ENCODE peak calls at places on chromosomes 2 and 18, in six cellular contexts. One of them, this sample, is unnamed. For H3K27me3, the result is how much of the 10 kb centered on the place peaks cover.

GRCh38 chr2:33219850-33220275 is 256.6 kb upstream of the RASGRP3 start:
- DNase-seq in kidney epithelial cell: no peak
- DNase-seq in left ventricle myocardium inferior: no peak
- DNase-seq in neuronal stem cell: no peak
- DNase-seq in right atrium auricular region: no peak
- DNase-seq in transverse colon: no peak
- DNase-seq in this sample: peak

GRCh38 chr2:27308359-27308875 is at the start of gene UCN:
- DNase-seq in kidney epithelial cell: no peak
- DNase-seq in left ventricle myocardium inferior: no peak
- DNase-seq in neuronal stem cell: peak
- DNase-seq in right atrium auricular region: no peak
- DNase-seq in transverse colon: no peak
- DNase-seq in this sample: peak

GRCh38 chr2:57881998-57882884 is 164.4 kb upstream of the VRK2 start:
- DNase-seq in kidney epithelial cell: peak
- DNase-seq in left ventricle myocardium inferior: no peak
- DNase-seq in neuronal stem cell: no peak
- DNase-seq in right atrium auricular region: no peak
- DNase-seq in transverse colon: peak
- DNase-seq in this sample: peak

GRCh38 chr18:1011342-1011741 is 106.7 kb downstream of the ADCYAP1 start:
- DNase-seq in kidney epithelial cell: no peak
- DNase-seq in left ventricle myocardium inferior: no peak
- DNase-seq in neuronal stem cell: no peak
- DNase-seq in right atrium auricular region: no peak
- DNase-seq in transverse colon: no peak
- DNase-seq in this sample: no peak

GRCh38 chr2:103161456-103162289 is 399.8 kb downstream of the TMEM182 start:
- DNase-seq in kidney epithelial cell: peak
- DNase-seq in left ventricle myocardium inferior: no peak
- DNase-seq in neuronal stem cell: peak
- DNase-seq in right atrium auricular region: peak
- DNase-seq in transverse colon: no peak
- DNase-seq in this sample: peak

GRCh38 chr2:231745303-231746038 is 35.6 kb downstream of the PDE6D start:
- DNase-seq in kidney epithelial cell: no peak
- DNase-seq in left ventricle myocardium inferior: no peak
- DNase-seq in neuronal stem cell: peak
- DNase-seq in right atrium auricular region: no peak
- DNase-seq in transverse colon: no peak
- DNase-seq in this sample: no peak

GRCh38 chr2:223104336-223104735 is 52.3 kb downstream of the KCNE4 start:
- DNase-seq in kidney epithelial cell: no peak
- DNase-seq in left ventricle myocardium inferior: no peak
- DNase-seq in neuronal stem cell: no peak
- DNase-seq in right atrium auricular region: no peak
- DNase-seq in transverse colon: no peak
- DNase-seq in this sample: no peak

GRCh38 chr2:20613342-20613916 is 37.5 kb downstream of the HS1BP3 start:
- DNase-seq in kidney epithelial cell: no peak
- DNase-seq in left ventricle myocardium inferior: peak
- DNase-seq in neuronal stem cell: no peak
- DNase-seq in right atrium auricular region: no peak
- DNase-seq in transverse colon: no peak
- DNase-seq in this sample: no peak

GRCh38 chr18:46815661-46816060 is 58.8 kb upstream of the ST8SIA5 start:
- DNase-seq in kidney epithelial cell: no peak
- DNase-seq in left ventricle myocardium inferior: no peak
- DNase-seq in neuronal stem cell: no peak
- DNase-seq in right atrium auricular region: no peak
- DNase-seq in transverse colon: no peak
- DNase-seq in this sample: no peak

GRCh38 chr18:78982186-78982585 is 2.6 kb downstream of the SALL3 start:
- DNase-seq in kidney epithelial cell: no peak
- DNase-seq in left ventricle myocardium inferior: no peak
- DNase-seq in neuronal stem cell: no peak
- DNase-seq in right atrium auricular region: no peak
- DNase-seq in transverse colon: no peak
- DNase-seq in this sample: no peak

GRCh38 chr18:78981652-78981955 is 2.0 kb downstream of the SALL3 start:
- DNase-seq in kidney epithelial cell: no peak
- DNase-seq in left ventricle myocardium inferior: no peak
- DNase-seq in neuronal stem cell: no peak
- DNase-seq in right atrium auricular region: no peak
- DNase-seq in transverse colon: no peak
- DNase-seq in this sample: no peak

GRCh38 chr18:78983530-78983929 is 3.9 kb downstream of the SALL3 start:
- DNase-seq in kidney epithelial cell: no peak
- DNase-seq in left ventricle myocardium inferior: no peak
- DNase-seq in neuronal stem cell: no peak
- DNase-seq in right atrium auricular region: no peak
- DNase-seq in transverse colon: no peak
- DNase-seq in this sample: no peak

GRCh38 chr18:78984941-78985784 is 5.5 kb downstream of the SALL3 start:
- DNase-seq in kidney epithelial cell: no peak
- DNase-seq in left ventricle myocardium inferior: no peak
- DNase-seq in neuronal stem cell: no peak
- DNase-seq in right atrium auricular region: no peak
- DNase-seq in transverse colon: no peak
- DNase-seq in this sample: peak

GRCh38 chr18:78986018-78986481 is 6.4 kb downstream of the SALL3 start:
- DNase-seq in kidney epithelial cell: no peak
- DNase-seq in left ventricle myocardium inferior: no peak
- DNase-seq in neuronal stem cell: no peak
- DNase-seq in right atrium auricular region: no peak
- DNase-seq in transverse colon: no peak
- DNase-seq in this sample: peak
- H3K27me3 ChIP-seq in kidney epithelial cell: under half
- H3K27me3 ChIP-seq in left ventricle myocardium inferior: half or more
- H3K27me3 ChIP-seq in neuronal stem cell: half or more
- H3K27me3 ChIP-seq in right atrium auricular region: under half
- H3K27me3 ChIP-seq in transverse colon: half or more
- H3K27me3 ChIP-seq in this sample: under half

GRCh38 chr2:235803028-235803427 is 309.2 kb downstream of the AGAP1 start:
- DNase-seq in kidney epithelial cell: no peak
- DNase-seq in left ventricle myocardium inferior: no peak
- DNase-seq in neuronal stem cell: no peak
- DNase-seq in right atrium auricular region: no peak
- DNase-seq in transverse colon: no peak
- DNase-seq in this sample: peak
- H3K27me3 ChIP-seq in kidney epithelial cell: under half
- H3K27me3 ChIP-seq in left ventricle myocardium inferior: under half
- H3K27me3 ChIP-seq in neuronal stem cell: under half
- H3K27me3 ChIP-seq in right atrium auricular region: under half
- H3K27me3 ChIP-seq in transverse colon: under half
- H3K27me3 ChIP-seq in this sample: under half

DNA sequence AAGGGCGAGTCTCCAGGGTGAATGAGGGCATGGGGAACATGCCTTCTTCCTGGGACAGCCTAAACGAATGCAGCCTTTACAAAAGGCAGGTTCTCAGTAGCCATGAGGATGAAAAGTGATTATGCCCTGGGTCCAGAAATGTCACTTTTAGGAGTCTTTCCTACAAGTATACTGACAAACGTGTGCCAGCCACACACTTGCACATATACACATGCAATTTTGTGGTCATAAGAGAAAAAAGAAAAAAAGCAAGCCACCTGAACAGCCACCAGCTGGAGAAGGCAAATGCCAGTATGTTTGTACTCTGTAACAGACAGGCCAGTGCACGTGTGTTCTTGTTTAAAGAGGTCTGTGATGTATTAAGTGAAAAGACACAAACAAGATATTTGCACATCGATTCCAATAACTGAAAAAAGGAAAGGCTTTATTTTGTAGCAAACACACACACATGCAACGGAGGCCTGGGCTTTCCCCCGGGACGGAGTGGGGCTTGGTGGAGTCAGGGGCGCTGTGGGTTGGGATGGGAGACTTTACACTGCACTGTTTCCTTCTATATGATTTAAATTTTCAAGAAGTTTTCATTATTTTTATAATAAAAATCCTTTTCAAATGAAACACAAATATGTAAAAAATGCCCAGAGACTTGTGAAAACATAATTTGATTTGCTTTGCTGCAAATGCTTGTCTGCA is 108.4 kb downstream of the FAM210A start:
- DNase-seq in kidney epithelial cell: no peak
- DNase-seq in left ventricle myocardium inferior: no peak
- DNase-seq in neuronal stem cell: no peak
- DNase-seq in right atrium auricular region: peak
- DNase-seq in transverse colon: no peak
- DNase-seq in this sample: no peak
- H3K27me3 ChIP-seq in kidney epithelial cell: under half
- H3K27me3 ChIP-seq in left ventricle myocardium inferior: under half
- H3K27me3 ChIP-seq in neuronal stem cell: under half
- H3K27me3 ChIP-seq in right atrium auricular region: under half
- H3K27me3 ChIP-seq in transverse colon: under half
- H3K27me3 ChIP-seq in this sample: under half

GRCh38 chr2:149205143-149205542 is 125.2 kb upstream of the LYPD6 start:
- DNase-seq in kidney epithelial cell: no peak
- DNase-seq in left ventricle myocardium inferior: no peak
- DNase-seq in neuronal stem cell: no peak
- DNase-seq in right atrium auricular region: no peak
- DNase-seq in transverse colon: no peak
- DNase-seq in this sample: no peak
- H3K27me3 ChIP-seq in kidney epithelial cell: under half
- H3K27me3 ChIP-seq in left ventricle myocardium inferior: under half
- H3K27me3 ChIP-seq in neuronal stem cell: under half
- H3K27me3 ChIP-seq in right atrium auricular region: under half
- H3K27me3 ChIP-seq in transverse colon: under half
- H3K27me3 ChIP-seq in this sample: under half

DNA sequence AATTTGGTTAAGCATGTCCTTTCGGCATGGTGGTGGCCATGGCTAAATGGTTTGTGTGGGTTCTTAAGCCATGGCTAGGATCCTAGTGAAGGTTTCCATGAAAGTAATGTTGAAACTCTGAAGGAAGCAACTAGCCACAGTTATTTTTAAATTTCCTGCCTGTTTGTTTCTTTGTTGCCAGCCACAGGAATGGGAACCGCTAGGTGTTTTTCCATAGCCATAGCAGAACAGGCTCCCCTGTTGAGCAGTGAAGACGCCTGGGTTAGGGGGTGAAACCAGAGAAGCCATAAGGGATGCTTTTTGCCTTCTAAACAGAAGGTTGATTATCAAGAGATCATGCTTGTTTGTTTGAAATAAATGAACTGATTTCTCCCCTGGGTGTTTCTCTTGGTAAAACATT is 60.1 kb upstream of the CHMP1B start:
- DNase-seq in kidney epithelial cell: no peak
- DNase-seq in left ventricle myocardium inferior: no peak
- DNase-seq in neuronal stem cell: no peak
- DNase-seq in right atrium auricular region: no peak
- DNase-seq in transverse colon: no peak
- DNase-seq in this sample: no peak
- H3K27me3 ChIP-seq in kidney epithelial cell: under half
- H3K27me3 ChIP-seq in left ventricle myocardium inferior: under half
- H3K27me3 ChIP-seq in neuronal stem cell: under half
- H3K27me3 ChIP-seq in right atrium auricular region: under half
- H3K27me3 ChIP-seq in transverse colon: under half
- H3K27me3 ChIP-seq in this sample: under half